ENCODE peak calls at places on chromosomes 2 and 18, in six cellular contexts. A is endodermal cell, E is OCI-LY7, D is stomach, P is Panc1, H is kidney. Z is an unnamed sample.
A peak's percentile ranks its signal among the peaks of the same experiment; 100 is the strongest.

GRCh38 chr2:226661789-226662545 is 137.7 kb downstream of the IRS1 start:
- DNase-seq in A (no peak), E (no peak), D (no peak), P (peak; percentile 75), H (peak; percentile 82), Z (peak; percentile 70)

GRCh38 chr18:6759579-6759978 is 30.1 kb downstream of the ARHGAP28 start:
- DNase-seq in A (no peak), E (no peak), D (no peak), P (no peak), H (no peak), Z (no peak)

GRCh38 chr2:171726841-171727460 is 39.7 kb downstream of the DYNC1I2 start:
- DNase-seq in A (no peak), E (no peak), D (no peak), P (no peak), H (no peak), Z (peak; percentile 50)

GRCh38 chr18:25181581-25181980 is 170.4 kb downstream of the ZNF521 start:
- DNase-seq in A (no peak), E (no peak), D (no peak), P (no peak), H (no peak), Z (no peak)

GRCh38 chr2:72755647-72756423 is 70.0 kb downstream of the EXOC6B start:
- DNase-seq in A (no peak), E (no peak), D (no peak), P (no peak), H (no peak), Z (peak; percentile 23)

GRCh38 chr2:11569636-11570035 is 35.8 kb downstream of the GREB1 start:
- DNase-seq in A (peak; percentile 35), E (no peak), D (no peak), P (no peak), H (peak; percentile 33), Z (no peak)

GRCh38 chr2:40178171-40178778 is 273.6 kb downstream of the SLC8A1 start:
- DNase-seq in A (no peak), E (peak; percentile 47), D (no peak), P (no peak), H (no peak), Z (no peak)

GRCh38 chr2:119112770-119113488 is 45.6 kb downstream of the C1QL2 start:
- DNase-seq in A (peak; percentile 64), E (no peak), D (no peak), P (no peak), H (no peak), Z (no peak)

GRCh38 chr2:100875516-100876230 is 55.7 kb downstream of the NPAS2 start:
- DNase-seq in A (no peak), E (no peak), D (peak; percentile 63), P (no peak), H (no peak), Z (no peak)

GRCh38 chr2:225995788-225996476 is 596.4 kb downstream of the NYAP2 start:
- DNase-seq in A (no peak), E (no peak), D (no peak), P (no peak), H (no peak), Z (no peak)

GRCh38 chr2:128777091-128778045 is 458.7 kb upstream of the HS6ST1 start:
- DNase-seq in A (no peak), E (no peak), D (peak; percentile 14), P (no peak), H (no peak), Z (no peak)

GRCh38 chr18:74994502-74995403 is 214.2 kb downstream of the PTGR3 start:
- DNase-seq in A (peak; percentile 64), E (no peak), D (no peak), P (peak; percentile 80), H (no peak), Z (no peak)

GRCh38 chr2:186862869-186863709 is 14.1 kb upstream of the ZSWIM2 start:
- DNase-seq in A (no peak), E (peak; percentile 19), D (no peak), P (no peak), H (no peak), Z (no peak)

GRCh38 chr2:1653137-1653789 is 91.1 kb downstream of the PXDN start:
- DNase-seq in A (no peak), E (no peak), D (peak; percentile 32), P (no peak), H (peak; percentile 90), Z (peak; percentile 57)

GRCh38 chr18:48407358-48407757 is 1.8 kb downstream of the ZBTB7C start:
- DNase-seq in A (no peak), E (no peak), D (no peak), P (no peak), H (no peak), Z (no peak)

GRCh38 chr2:173830169-173830568 is 135.0 kb downstream of the SP3 start:
- DNase-seq in A (no peak), E (no peak), D (no peak), P (no peak), H (no peak), Z (no peak)

GRCh38 chr2:17539993-17540812 is at the start of gene VSNL1:
- DNase-seq in A (peak; percentile 97), E (no peak), D (peak; percentile 85), P (no peak), H (peak; percentile 87), Z (no peak)

GRCh38 chr2:2879776-2880175 is 497.8 kb downstream of the EIPR1 start:
- DNase-seq in A (no peak), E (peak; percentile 69), D (no peak), P (no peak), H (no peak), Z (no peak)

GRCh38 chr18:27656167-27656778 is 471.2 kb upstream of the CHST9 start:
- DNase-seq in A (no peak), E (no peak), D (no peak), P (peak; percentile 18), H (no peak), Z (no peak)

GRCh38 chr18:64276736-64277135 is 127.8 kb upstream of the LINC00305 start:
- DNase-seq in A (no peak), E (no peak), D (no peak), P (no peak), H (no peak), Z (no peak)

GRCh38 chr18:49708674-49709580 is 104.4 kb downstream of the ACAA2 start:
- DNase-seq in A (peak; percentile 26), E (no peak), D (no peak), P (no peak), H (no peak), Z (no peak)

GRCh38 chr18:79944746-79945117 is 6.7 kb downstream of the SLC66A2 start:
- DNase-seq in A (no peak), E (no peak), D (peak; percentile 16), P (no peak), H (peak; percentile 27), Z (no peak)

GRCh38 chr2:23625726-23626125 is 240.7 kb downstream of the KLHL29 start:
- DNase-seq in A (no peak), E (no peak), D (no peak), P (no peak), H (peak; percentile 3), Z (no peak)

GRCh38 chr2:23622466-23622865 is 237.5 kb downstream of the KLHL29 start:
- DNase-seq in A (no peak), E (no peak), D (no peak), P (no peak), H (peak; percentile 42), Z (no peak)

GRCh38 chr2:23622966-23623665 is 238.1 kb downstream of the KLHL29 start:
- DNase-seq in A (no peak), E (no peak), D (no peak), P (no peak), H (peak; percentile 9), Z (no peak)

GRCh38 chr2:23624915-23625314 is 239.9 kb downstream of the KLHL29 start:
- DNase-seq in A (no peak), E (no peak), D (no peak), P (no peak), H (peak; percentile 33), Z (no peak)

GRCh38 chr2:23624378-23624777 is 239.4 kb downstream of the KLHL29 start:
- DNase-seq in A (peak; percentile 88), E (peak; percentile 23), D (no peak), P (no peak), H (peak; percentile 9), Z (no peak)
- TF ChIP-seq CTCF in A (peak; percentile 84), E (peak; percentile 83), D (no peak), P (peak; percentile 86), H (no peak), Z (peak; percentile 54)

GRCh38 chr2:44929680-44930273 is 11.7 kb upstream of the SIX3 start:
- DNase-seq in A (peak; percentile 88), E (no peak), D (no peak), P (no peak), H (no peak), Z (no peak)
- H3K4me3 ChIP-seq in A (no peak overlapping the region), E (no peak overlapping the region), D (no peak overlapping the region), P (no peak overlapping the region), H (no peak overlapping the region), Z (no peak overlapping the region)

DNA sequence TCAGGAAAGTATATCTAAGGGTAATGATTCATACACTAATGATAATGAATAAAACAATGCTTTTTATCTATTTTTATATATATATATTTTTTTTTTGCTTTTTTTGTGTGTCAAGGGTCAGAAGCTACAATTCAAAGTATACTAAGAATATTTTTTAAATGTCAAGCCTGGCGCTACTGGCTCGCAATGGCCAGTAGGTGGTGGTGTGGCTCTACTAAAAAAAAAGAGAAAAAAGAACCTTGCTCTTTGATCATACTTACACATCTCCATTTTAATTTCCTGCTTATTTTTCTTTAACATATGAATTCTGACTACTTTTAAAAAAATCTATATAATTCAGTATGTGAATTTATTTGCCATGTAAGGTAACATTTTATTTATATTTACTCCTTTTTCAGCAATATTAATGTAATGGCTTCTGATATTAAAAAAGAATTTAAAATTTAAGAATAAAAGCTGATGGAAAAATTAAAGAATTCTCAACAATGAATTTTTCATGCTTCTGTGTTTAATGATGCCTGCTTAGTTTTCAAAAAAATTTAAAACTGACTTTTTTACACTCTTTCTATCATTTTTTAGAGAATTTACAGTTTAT is 232.9 kb downstream of the GULP1 start:
- DNase-seq in A (no peak), E (peak; percentile 40), D (peak; percentile 27), P (no peak), H (no peak), Z (no peak)
- TF ChIP-seq CTCF in A (peak; percentile 95), E (peak; percentile 80), D (peak; percentile 56), P (peak; percentile 76), H (peak; percentile 82), Z (peak; percentile 64)

GRCh38 chr2:44949329-44950151 is 8.0 kb downstream of the SIX3 start:
- DNase-seq in A (peak; percentile 86), E (no peak), D (no peak), P (no peak), H (peak; percentile 67), Z (no peak)

GRCh38 chr2:44951714-44952113 is 10.2 kb downstream of the SIX3 start:
- DNase-seq in A (no peak), E (no peak), D (no peak), P (no peak), H (peak; percentile 52), Z (no peak)

GRCh38 chr2:44952143-44952805 is 10.8 kb downstream of the SIX3 start:
- DNase-seq in A (peak; percentile 92), E (peak; percentile 26), D (peak; percentile 41), P (no peak), H (peak; percentile 74), Z (no peak)

GRCh38 chr2:44950646-44951045 is 9.1 kb downstream of the SIX3 start:
- DNase-seq in A (no peak), E (no peak), D (no peak), P (no peak), H (peak; percentile 1), Z (no peak)

DNA sequence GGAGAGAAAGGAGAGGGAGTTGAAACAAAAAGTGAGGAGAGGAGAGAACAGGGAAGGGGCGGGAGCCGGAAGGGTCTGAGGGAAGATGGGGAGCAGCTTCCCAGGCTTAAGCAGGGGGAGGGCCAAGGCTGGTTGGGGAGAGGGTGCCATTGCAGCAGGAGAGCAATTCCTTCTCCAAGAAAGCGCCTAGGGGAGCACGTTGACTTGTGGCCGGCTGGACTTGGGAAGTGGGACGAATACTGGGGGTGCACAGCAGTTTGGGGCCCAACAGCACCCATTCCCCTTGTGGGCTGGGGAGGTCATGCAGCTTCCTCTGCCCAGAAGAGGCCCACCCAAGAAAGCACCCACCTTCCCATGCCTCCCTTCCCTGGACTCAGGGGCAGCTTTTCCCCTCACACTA is 9.6 kb downstream of the SIX3 start:
- DNase-seq in A (no peak), E (no peak), D (no peak), P (no peak), H (peak; percentile 43), Z (no peak)
- H3K4me3 ChIP-seq in A (no peak overlapping the region), E (no peak overlapping the region), D (no peak overlapping the region), P (no peak overlapping the region), H (no peak overlapping the region), Z (no peak overlapping the region)

Z was measured in BJ.